ENCODE peak calls at places on chromosome 21, in six cellular contexts. X is transverse colon, U is ovary, W is H1, N is sigmoid colon, K is stomach. S is an unnamed sample.

GRCh38 chr21:32403201-32403701 is 9.3 kb upstream of the EVA1C start:
- DNase-seq in X (peak; percentile 59), U (peak; percentile 80), W (no peak), N (peak; percentile 81), K (peak; percentile 57), S (no peak)

GRCh38 chr21:45248893-45249381 is 38.8 kb downstream of the POFUT2 start:
- DNase-seq in X (peak; percentile 32), U (no peak), W (no peak), N (peak; percentile 91), K (no peak), S (peak; percentile 73)

GRCh38 chr21:31268090-31268489 is 76.0 kb downstream of the TIAM1 start:
- DNase-seq in X (no peak), U (no peak), W (no peak), N (no peak), K (no peak), S (no peak)

GRCh38 chr21:23067672-23068071 is 2069.5 kb downstream of the NCAM2 start:
- DNase-seq in X (no peak), U (no peak), W (no peak), N (no peak), K (no peak), S (no peak)

GRCh38 chr21:33291686-33292085 is 25.5 kb downstream of the IL10RB start:
- DNase-seq in X (no peak), U (no peak), W (no peak), N (no peak), K (no peak), S (no peak)

GRCh38 chr21:45388011-45388521 is 16.9 kb upstream of the COL18A1 start:
- DNase-seq in X (no peak), U (peak; percentile 50), W (no peak), N (peak; percentile 66), K (no peak), S (no peak)

GRCh38 chr21:31974454-31974985 is 101.7 kb downstream of the HUNK start:
- DNase-seq in X (no peak), U (no peak), W (no peak), N (no peak), K (peak; percentile 28), S (no peak)

GRCh38 chr21:46060596-46061061 is 37.3 kb upstream of the COL6A2 start:
- DNase-seq in X (peak; percentile 56), U (peak; percentile 90), W (no peak), N (peak; percentile 95), K (peak; percentile 37), S (peak; percentile 94)

GRCh38 chr21:36477001-36477400 is 2.9 kb downstream of the CLDN14 start:
- DNase-seq in X (no peak), U (no peak), W (no peak), N (no peak), K (no peak), S (no peak)

GRCh38 chr21:37149411-37149810 is 76.4 kb downstream of the TTC3 start:
- DNase-seq in X (no peak), U (no peak), W (no peak), N (no peak), K (no peak), S (no peak)

GRCh38 chr21:39121600-39122355 is 61.5 kb downstream of the PSMG1 start:
- DNase-seq in X (no peak), U (no peak), W (no peak), N (no peak), K (no peak), S (no peak)

GRCh38 chr21:37866027-37866426 is 50.2 kb downstream of the KCNJ6 start:
- DNase-seq in X (no peak), U (no peak), W (no peak), N (no peak), K (no peak), S (no peak)

GRCh38 chr21:37266515-37267221 is 466 bp downstream of the VPS26C start:
- DNase-seq in X (no peak), U (peak; percentile 42), W (no peak), N (peak; percentile 77), K (peak; percentile 60), S (peak; percentile 82)

GRCh38 chr21:36749935-36750578 is 51.1 kb downstream of the SIM2 start:
- DNase-seq in X (no peak), U (no peak), W (peak; percentile 84), N (no peak), K (no peak), S (no peak)

GRCh38 chr21:41642399-41642798 is 124.5 kb downstream of the RIPK4 start:
- DNase-seq in X (no peak), U (no peak), W (no peak), N (no peak), K (no peak), S (no peak)

GRCh38 chr21:46145159-46145839 is 10.1 kb downstream of the FTCD start:
- DNase-seq in X (no peak), U (peak; percentile 19), W (no peak), N (peak; percentile 66), K (no peak), S (no peak)

GRCh38 chr21:40270134-40270533 is 402.9 kb downstream of the PCP4 start:
- DNase-seq in X (no peak), U (no peak), W (no peak), N (no peak), K (no peak), S (no peak)

GRCh38 chr21:38525454-38525853 is 27.2 kb upstream of the ERG start:
- DNase-seq in X (no peak), U (no peak), W (no peak), N (no peak), K (no peak), S (no peak)

GRCh38 chr21:20617130-20617529 is 381.1 kb upstream of the NCAM2 start:
- DNase-seq in X (no peak), U (no peak), W (peak; percentile 34), N (no peak), K (peak; percentile 27), S (no peak)

GRCh38 chr21:36780861-36781260 is 81.9 kb downstream of the SIM2 start:
- DNase-seq in X (no peak), U (no peak), W (no peak), N (no peak), K (no peak), S (no peak)

GRCh38 chr21:35475768-35476167 is 426.7 kb upstream of the RUNX1 start:
- DNase-seq in X (no peak), U (no peak), W (no peak), N (no peak), K (no peak), S (no peak)
- TF ChIP-seq EP300 in X (no peak), U (no peak), W (no peak), N (no peak), K (no peak), S (no peak)

GRCh38 chr21:15514073-15514946 is 215.5 kb upstream of the USP25 start:
- DNase-seq in X (peak; percentile 52), U (no peak), W (no peak), N (no peak), K (no peak), S (no peak)
- TF ChIP-seq EP300 in X (no peak), U (no peak), W (no peak), N (no peak), K (no peak), S (no peak)

GRCh38 chr21:43767498-43767979 is 8.6 kb downstream of the CSTB start:
- DNase-seq in X (no peak), U (no peak), W (no peak), N (no peak), K (no peak), S (no peak)

GRCh38 chr21:43769325-43769958 is 6.7 kb downstream of the CSTB start:
- DNase-seq in X (no peak), U (no peak), W (no peak), N (no peak), K (no peak), S (no peak)

GRCh38 chr21:43766734-43767497 is 9.2 kb downstream of the CSTB start:
- DNase-seq in X (peak; percentile 45), U (peak; percentile 54), W (no peak), N (no peak), K (no peak), S (no peak)

GRCh38 chr21:43768868-43769167 is 7.3 kb downstream of the CSTB start:
- DNase-seq in X (no peak), U (no peak), W (no peak), N (no peak), K (no peak), S (no peak)

GRCh38 chr21:43767980-43768867 is 7.9 kb downstream of the CSTB start:
- DNase-seq in X (peak; percentile 82), U (peak; percentile 55), W (no peak), N (no peak), K (peak; percentile 74), S (peak; percentile 75)
- TF ChIP-seq EP300 in X (no peak), U (no peak), W (no peak), N (no peak), K (no peak), S (no peak)

GRCh38 chr21:28752131-28752530 is 240.5 kb downstream of the LTN1 start:
- DNase-seq in X (no peak), U (no peak), W (no peak), N (no peak), K (no peak), S (no peak)

GRCh38 chr21:28754862-28755261 is 237.8 kb downstream of the LTN1 start:
- DNase-seq in X (no peak), U (no peak), W (no peak), N (no peak), K (no peak), S (no peak)

GRCh38 chr21:28758042-28758882 is 234.4 kb downstream of the LTN1 start:
- DNase-seq in X (no peak), U (no peak), W (no peak), N (no peak), K (no peak), S (no peak)

GRCh38 chr21:28750565-28750964 is 242.1 kb downstream of the LTN1 start:
- DNase-seq in X (no peak), U (no peak), W (no peak), N (no peak), K (no peak), S (no peak)

GRCh38 chr21:28754127-28754611 is 238.5 kb downstream of the LTN1 start:
- DNase-seq in X (peak; percentile 8), U (peak; percentile 27), W (no peak), N (peak; percentile 82), K (no peak), S (no peak)
- TF ChIP-seq EP300 in X (peak; percentile 55), U (no peak), W (no peak), N (peak; percentile 97), K (no peak), S (peak; percentile 52)

GRCh38 chr21:34887729-34888568 is 161.2 kb downstream of the RUNX1 start:
- DNase-seq in X (peak; percentile 77), U (peak; percentile 69), W (no peak), N (peak; percentile 88), K (peak; percentile 82), S (peak; percentile 90)
- TF ChIP-seq EP300 in X (no peak), U (no peak), W (no peak), N (no peak), K (no peak), S (no peak)

GRCh38 chr21:42651515-42652401 is 1.7 kb upstream of the PDE9A start:
- DNase-seq in X (peak; percentile 78), U (no peak), W (no peak), N (no peak), K (no peak), S (no peak)

GRCh38 chr21:42654913-42655796 is 1.7 kb downstream of the PDE9A start:
- DNase-seq in X (peak; percentile 65), U (no peak), W (no peak), N (no peak), K (no peak), S (no peak)

GRCh38 chr21:42654179-42654912 is 925 bp downstream of the PDE9A start:
- DNase-seq in X (no peak), U (no peak), W (no peak), N (no peak), K (no peak), S (no peak)

GRCh38 chr21:42652527-42653491 is 612 bp upstream of the PDE9A start:
- DNase-seq in X (peak; percentile 56), U (peak; percentile 57), W (no peak), N (peak; percentile 92), K (peak; percentile 75), S (no peak)

GRCh38 chr21:42653492-42654061 is at the start of gene PDE9A:
- DNase-seq in X (peak; percentile 55), U (peak; percentile 44), W (no peak), N (no peak), K (no peak), S (no peak)
- TF ChIP-seq EP300 in X (no peak), U (no peak), W (no peak), N (no peak), K (no peak), S (no peak)

S was measured in suprapubic skin.